ENCODE peak calls at places on chromosome 4, in six cellular contexts. S is AG09309, O is kidney epithelial cell, E is AG08396, R is neural progenitor cell, A is HCEC 1CT. H is an unnamed sample.

GRCh38 chr4:55658657-55659056 is 22.6 kb upstream of the NMU start:
- DNase-seq in A (no peak), S (no peak), R (no peak), E (no peak), O (no peak), H (no peak)

GRCh38 chr4:83852085-83852451 is 316.2 kb downstream of the GPAT3 start:
- DNase-seq in A (peak), S (peak), E (peak), R (no peak), O (peak), H (no peak)

GRCh38 chr4:7157666-7158065 is 34.7 kb upstream of the SORCS2 start:
- DNase-seq in O (no peak), E (no peak), S (no peak), R (no peak), A (no peak), H (no peak)

GRCh38 chr4:182795446-182796238 is 121.5 kb downstream of the DCTD start:
- DNase-seq in S (no peak), E (no peak), A (no peak), R (no peak), O (no peak), H (no peak)

GRCh38 chr4:170017252-170017651 is 8.9 kb downstream of the MFAP3L start:
- DNase-seq in A (no peak), R (no peak), O (no peak), E (no peak), S (no peak), H (no peak)

GRCh38 chr4:72094054-72094780 is 62.4 kb downstream of the NPFFR2 start:
- DNase-seq in O (no peak), E (no peak), R (peak), A (no peak), S (no peak), H (no peak)

GRCh38 chr4:64495948-64496347 is 86.7 kb upstream of the TECRL start:
- DNase-seq in S (no peak), E (no peak), R (no peak), A (no peak), O (no peak), H (no peak)

GRCh38 chr4:171265190-171265818 is 547.9 kb upstream of the GALNTL6 start:
- DNase-seq in S (no peak), A (no peak), O (no peak), R (no peak), E (no peak), H (no peak)

GRCh38 chr4:1792832-1793495 is at the start of gene FGFR3:
- DNase-seq in E (peak), S (no peak), R (peak), A (no peak), O (no peak), H (no peak)

GRCh38 chr4:169079942-169080827 is 70.1 kb upstream of the CBR4 start:
- DNase-seq in O (no peak), E (no peak), S (no peak), A (no peak), R (no peak), H (peak)

GRCh38 chr4:955931-956381 is 17.4 kb downstream of the DGKQ start:
- DNase-seq in A (no peak), O (no peak), S (no peak), E (no peak), R (no peak), H (no peak)

GRCh38 chr4:169625886-169626285 is 5.5 kb downstream of the CLCN3 start:
- DNase-seq in O (no peak), S (no peak), E (no peak), R (no peak), A (no peak), H (no peak)

GRCh38 chr4:93169966-93170365 is 658.6 kb upstream of the ATOH1 start:
- DNase-seq in R (no peak), E (no peak), A (no peak), S (no peak), O (no peak), H (no peak)

GRCh38 chr4:29581469-29581868 is 1138.7 kb upstream of the PCDH7 start:
- DNase-seq in R (no peak), O (no peak), A (no peak), E (no peak), S (peak), H (peak)

GRCh38 chr4:70991596-70991995 is 1.9 kb upstream of the DCK start:
- DNase-seq in A (no peak), E (no peak), O (no peak), R (no peak), S (no peak), H (no peak)

GRCh38 chr4:48901196-48901595 is 5.4 kb downstream of the OCIAD2 start:
- DNase-seq in R (no peak), O (no peak), A (no peak), E (no peak), S (no peak), H (no peak)

GRCh38 chr4:177228599-177228998 is 81.1 kb upstream of the NEIL3 start:
- DNase-seq in S (no peak), A (no peak), R (peak), E (no peak), O (no peak), H (no peak)

H was measured in hippocampal formation.